ENCODE peak calls at places on chromosomes 7 and 10, in five cellular contexts. One of them, this sample, is unnamed.

GRCh38 chr7:43308913-43309789 is 196.7 kb downstream of the HECW1 start:
- DNase-seq in NCI-H1436 treated with DMSO at 0.1 percent for 48 hours: no peak
- DNase-seq in NCI-H1092 treated with DMSO at 0.1 percent for 48 hours: no peak
- DNase-seq in caudate nucleus: no peak
- DNase-seq in GM20000: peak; percentile 38
- DNase-seq in this sample: no peak

GRCh38 chr10:98858525-98858924 is 377.1 kb downstream of the HPSE2 start:
- DNase-seq in caudate nucleus: no peak
- DNase-seq in GM20000: no peak
- DNase-seq in NCI-H1092 treated with DMSO at 0.1 percent for 48 hours: no peak
- DNase-seq in NCI-H1436 treated with DMSO at 0.1 percent for 48 hours: no peak
- DNase-seq in this sample: no peak

GRCh38 chr7:40232242-40232929 is 97.6 kb downstream of the SUGCT start:
- DNase-seq in GM20000: peak; percentile 22
- DNase-seq in NCI-H1092 treated with DMSO at 0.1 percent for 48 hours: peak; percentile 23
- DNase-seq in caudate nucleus: no peak
- DNase-seq in NCI-H1436 treated with DMSO at 0.1 percent for 48 hours: no peak
- DNase-seq in this sample: peak; percentile 50

GRCh38 chr10:45809829-45810228 is 37.5 kb downstream of the AGAP4 start:
- DNase-seq in GM20000: no peak
- DNase-seq in caudate nucleus: no peak
- DNase-seq in NCI-H1092 treated with DMSO at 0.1 percent for 48 hours: no peak
- DNase-seq in NCI-H1436 treated with DMSO at 0.1 percent for 48 hours: no peak
- DNase-seq in this sample: no peak

GRCh38 chr7:34837826-34838225 is 179.8 kb downstream of the NPSR1 start:
- DNase-seq in caudate nucleus: no peak
- DNase-seq in GM20000: no peak
- DNase-seq in NCI-H1436 treated with DMSO at 0.1 percent for 48 hours: no peak
- DNase-seq in NCI-H1092 treated with DMSO at 0.1 percent for 48 hours: no peak
- DNase-seq in this sample: no peak

GRCh38 chr7:3981281-3981680 is 680.2 kb downstream of the SDK1 start:
- DNase-seq in caudate nucleus: no peak
- DNase-seq in NCI-H1092 treated with DMSO at 0.1 percent for 48 hours: no peak
- DNase-seq in NCI-H1436 treated with DMSO at 0.1 percent for 48 hours: no peak
- DNase-seq in GM20000: no peak
- DNase-seq in this sample: no peak

GRCh38 chr7:4709187-4709586 is 27.1 kb downstream of the FOXK1 start:
- DNase-seq in NCI-H1436 treated with DMSO at 0.1 percent for 48 hours: no peak
- DNase-seq in caudate nucleus: no peak
- DNase-seq in GM20000: no peak
- DNase-seq in NCI-H1092 treated with DMSO at 0.1 percent for 48 hours: no peak
- DNase-seq in this sample: no peak

GRCh38 chr10:72043016-72043834 is 45.1 kb downstream of the SPOCK2 start:
- DNase-seq in GM20000: no peak
- DNase-seq in NCI-H1436 treated with DMSO at 0.1 percent for 48 hours: no peak
- DNase-seq in NCI-H1092 treated with DMSO at 0.1 percent for 48 hours: no peak
- DNase-seq in caudate nucleus: no peak
- DNase-seq in this sample: no peak

GRCh38 chr10:79381804-79382221 is 34.5 kb downstream of the PPIF start:
- DNase-seq in NCI-H1092 treated with DMSO at 0.1 percent for 48 hours: no peak
- DNase-seq in caudate nucleus: no peak
- DNase-seq in GM20000: peak; percentile 6
- DNase-seq in NCI-H1436 treated with DMSO at 0.1 percent for 48 hours: no peak
- DNase-seq in this sample: no peak

GRCh38 chr7:138889566-138889965 is 91.6 kb upstream of the ATP6V0A4 start:
- DNase-seq in caudate nucleus: no peak
- DNase-seq in NCI-H1436 treated with DMSO at 0.1 percent for 48 hours: peak; percentile 75
- DNase-seq in NCI-H1092 treated with DMSO at 0.1 percent for 48 hours: peak; percentile 30
- DNase-seq in GM20000: no peak
- DNase-seq in this sample: peak; percentile 81

GRCh38 chr7:85529831-85530230 is 343.0 kb upstream of the SEMA3D start:
- DNase-seq in caudate nucleus: no peak
- DNase-seq in NCI-H1092 treated with DMSO at 0.1 percent for 48 hours: no peak
- DNase-seq in NCI-H1436 treated with DMSO at 0.1 percent for 48 hours: no peak
- DNase-seq in GM20000: no peak
- DNase-seq in this sample: no peak

GRCh38 chr7:131007439-131008330 is 273.7 kb upstream of the KLF14 start:
- DNase-seq in GM20000: peak; percentile 40
- DNase-seq in NCI-H1092 treated with DMSO at 0.1 percent for 48 hours: peak; percentile 78
- DNase-seq in NCI-H1436 treated with DMSO at 0.1 percent for 48 hours: no peak
- DNase-seq in caudate nucleus: no peak
- DNase-seq in this sample: peak; percentile 51

GRCh38 chr10:77456414-77456813 is 181.2 kb downstream of the KCNMA1 start:
- DNase-seq in GM20000: no peak
- DNase-seq in NCI-H1092 treated with DMSO at 0.1 percent for 48 hours: peak; percentile 80
- DNase-seq in NCI-H1436 treated with DMSO at 0.1 percent for 48 hours: no peak
- DNase-seq in caudate nucleus: no peak
- DNase-seq in this sample: no peak

GRCh38 chr7:292826-293225 is 2.9 kb downstream of the FOXL3 start:
- DNase-seq in NCI-H1092 treated with DMSO at 0.1 percent for 48 hours: no peak
- DNase-seq in caudate nucleus: no peak
- DNase-seq in GM20000: no peak
- DNase-seq in NCI-H1436 treated with DMSO at 0.1 percent for 48 hours: no peak
- DNase-seq in this sample: no peak

GRCh38 chr10:43125881-43126731 is 12.1 kb upstream of the CSGALNACT2 start:
- DNase-seq in caudate nucleus: no peak
- DNase-seq in NCI-H1436 treated with DMSO at 0.1 percent for 48 hours: no peak
- DNase-seq in GM20000: no peak
- DNase-seq in NCI-H1092 treated with DMSO at 0.1 percent for 48 hours: no peak
- DNase-seq in this sample: no peak

GRCh38 chr7:16989883-16990413 is 108.2 kb upstream of the AGR3 start:
- DNase-seq in caudate nucleus: peak; percentile 10
- DNase-seq in GM20000: no peak
- DNase-seq in NCI-H1092 treated with DMSO at 0.1 percent for 48 hours: peak; percentile 83
- DNase-seq in NCI-H1436 treated with DMSO at 0.1 percent for 48 hours: no peak
- DNase-seq in this sample: peak; percentile 90

GRCh38 chr7:156943091-156944041 is 6.1 kb upstream of the NOM1 start:
- DNase-seq in caudate nucleus: no peak
- DNase-seq in GM20000: no peak
- DNase-seq in NCI-H1436 treated with DMSO at 0.1 percent for 48 hours: no peak
- DNase-seq in NCI-H1092 treated with DMSO at 0.1 percent for 48 hours: no peak
- DNase-seq in this sample: no peak

GRCh38 chr10:119940487-119940886 is 48.0 kb downstream of the SEC23IP start:
- DNase-seq in GM20000: no peak
- DNase-seq in caudate nucleus: no peak
- DNase-seq in NCI-H1436 treated with DMSO at 0.1 percent for 48 hours: no peak
- DNase-seq in NCI-H1092 treated with DMSO at 0.1 percent for 48 hours: no peak
- DNase-seq in this sample: no peak

GRCh38 chr7:142328006-142328405 is 70.1 kb upstream of the PRSS58 start:
- DNase-seq in caudate nucleus: no peak
- DNase-seq in GM20000: no peak
- DNase-seq in NCI-H1092 treated with DMSO at 0.1 percent for 48 hours: no peak
- DNase-seq in NCI-H1436 treated with DMSO at 0.1 percent for 48 hours: no peak
- DNase-seq in this sample: no peak

GRCh38 chr7:102093599-102094001 is 193.1 kb upstream of the SH2B2 start:
- DNase-seq in NCI-H1436 treated with DMSO at 0.1 percent for 48 hours: no peak
- DNase-seq in GM20000: no peak
- DNase-seq in NCI-H1092 treated with DMSO at 0.1 percent for 48 hours: no peak
- DNase-seq in caudate nucleus: no peak
- DNase-seq in this sample: no peak

GRCh38 chr7:28065308-28065707 is 115.3 kb downstream of the JAZF1 start:
- DNase-seq in GM20000: no peak
- DNase-seq in caudate nucleus: no peak
- DNase-seq in NCI-H1092 treated with DMSO at 0.1 percent for 48 hours: no peak
- DNase-seq in NCI-H1436 treated with DMSO at 0.1 percent for 48 hours: no peak
- DNase-seq in this sample: no peak

GRCh38 chr7:17722798-17723197 is 217.5 kb downstream of the SNX13 start:
- DNase-seq in caudate nucleus: no peak
- DNase-seq in NCI-H1436 treated with DMSO at 0.1 percent for 48 hours: no peak
- DNase-seq in GM20000: no peak
- DNase-seq in NCI-H1092 treated with DMSO at 0.1 percent for 48 hours: no peak
- DNase-seq in this sample: no peak

GRCh38 chr7:81598951-81599350 is 170.9 kb downstream of the HGF start:
- DNase-seq in caudate nucleus: no peak
- DNase-seq in GM20000: no peak
- DNase-seq in NCI-H1092 treated with DMSO at 0.1 percent for 48 hours: no peak
- DNase-seq in NCI-H1436 treated with DMSO at 0.1 percent for 48 hours: no peak
- DNase-seq in this sample: no peak

GRCh38 chr7:80127412-80128150 is 7.0 kb upstream of the GNAI1 start:
- DNase-seq in GM20000: no peak
- DNase-seq in caudate nucleus: peak; percentile 21
- DNase-seq in NCI-H1092 treated with DMSO at 0.1 percent for 48 hours: peak; percentile 82
- DNase-seq in NCI-H1436 treated with DMSO at 0.1 percent for 48 hours: no peak
- DNase-seq in this sample: peak; percentile 38

GRCh38 chr7:147022056-147022455 is 905.5 kb downstream of the CNTNAP2 start:
- DNase-seq in NCI-H1436 treated with DMSO at 0.1 percent for 48 hours: no peak
- DNase-seq in GM20000: no peak
- DNase-seq in caudate nucleus: no peak
- DNase-seq in NCI-H1092 treated with DMSO at 0.1 percent for 48 hours: no peak
- DNase-seq in this sample: no peak

GRCh38 chr10:576130-576465 is 113.4 kb downstream of the DIP2C start:
- DNase-seq in caudate nucleus: no peak
- DNase-seq in NCI-H1092 treated with DMSO at 0.1 percent for 48 hours: no peak
- DNase-seq in GM20000: no peak
- DNase-seq in NCI-H1436 treated with DMSO at 0.1 percent for 48 hours: no peak
- DNase-seq in this sample: no peak

GRCh38 chr7:80675090-80675489 is 36.6 kb downstream of the CD36 start:
- DNase-seq in NCI-H1436 treated with DMSO at 0.1 percent for 48 hours: no peak
- DNase-seq in NCI-H1092 treated with DMSO at 0.1 percent for 48 hours: no peak
- DNase-seq in caudate nucleus: no peak
- DNase-seq in GM20000: no peak
- DNase-seq in this sample: no peak

GRCh38 chr7:143408686-143409551 is at the start of gene EPHA1:
- DNase-seq in GM20000: peak; percentile 68
- DNase-seq in NCI-H1436 treated with DMSO at 0.1 percent for 48 hours: no peak
- DNase-seq in NCI-H1092 treated with DMSO at 0.1 percent for 48 hours: no peak
- DNase-seq in caudate nucleus: no peak
- DNase-seq in this sample: peak; percentile 81

GRCh38 chr7:99943641-99944507 is 14.5 kb upstream of the GJC3 start:
- DNase-seq in NCI-H1436 treated with DMSO at 0.1 percent for 48 hours: no peak
- DNase-seq in GM20000: no peak
- DNase-seq in caudate nucleus: no peak
- DNase-seq in NCI-H1092 treated with DMSO at 0.1 percent for 48 hours: no peak
- DNase-seq in this sample: no peak

GRCh38 chr10:17237915-17238444 is 9.9 kb downstream of the VIM start:
- DNase-seq in NCI-H1092 treated with DMSO at 0.1 percent for 48 hours: no peak
- DNase-seq in NCI-H1436 treated with DMSO at 0.1 percent for 48 hours: no peak
- DNase-seq in caudate nucleus: no peak
- DNase-seq in GM20000: no peak
- DNase-seq in this sample: no peak

GRCh38 chr10:131000737-131001136 is 310.8 kb downstream of the TCERG1L start:
- DNase-seq in caudate nucleus: no peak
- DNase-seq in GM20000: no peak
- DNase-seq in NCI-H1436 treated with DMSO at 0.1 percent for 48 hours: no peak
- DNase-seq in NCI-H1092 treated with DMSO at 0.1 percent for 48 hours: no peak
- DNase-seq in this sample: no peak

GRCh38 chr7:101935521-101936141 is 118.2 kb downstream of the CUX1 start:
- DNase-seq in GM20000: no peak
- DNase-seq in caudate nucleus: no peak
- DNase-seq in NCI-H1092 treated with DMSO at 0.1 percent for 48 hours: no peak
- DNase-seq in NCI-H1436 treated with DMSO at 0.1 percent for 48 hours: no peak
- DNase-seq in this sample: no peak

GRCh38 chr7:134834689-134835462 is 55.4 kb downstream of the CALD1 start:
- DNase-seq in caudate nucleus: no peak
- DNase-seq in NCI-H1436 treated with DMSO at 0.1 percent for 48 hours: no peak
- DNase-seq in GM20000: no peak
- DNase-seq in NCI-H1092 treated with DMSO at 0.1 percent for 48 hours: no peak
- DNase-seq in this sample: no peak

GRCh38 chr10:101394522-101395133 is 40.7 kb downstream of the BTRC start:
- DNase-seq in NCI-H1092 treated with DMSO at 0.1 percent for 48 hours: no peak
- DNase-seq in NCI-H1436 treated with DMSO at 0.1 percent for 48 hours: no peak
- DNase-seq in GM20000: no peak
- DNase-seq in caudate nucleus: no peak
- DNase-seq in this sample: no peak

GRCh38 chr7:68892211-68892610 is 706.1 kb upstream of the AUTS2 start:
- DNase-seq in NCI-H1092 treated with DMSO at 0.1 percent for 48 hours: no peak
- DNase-seq in GM20000: no peak
- DNase-seq in NCI-H1436 treated with DMSO at 0.1 percent for 48 hours: no peak
- DNase-seq in caudate nucleus: no peak
- DNase-seq in this sample: no peak

GRCh38 chr7:70182516-70182915 is 584.2 kb downstream of the AUTS2 start:
- DNase-seq in NCI-H1092 treated with DMSO at 0.1 percent for 48 hours: no peak
- DNase-seq in NCI-H1436 treated with DMSO at 0.1 percent for 48 hours: no peak
- DNase-seq in caudate nucleus: no peak
- DNase-seq in GM20000: no peak
- DNase-seq in this sample: no peak

GRCh38 chr10:48845512-48845911 is 94.1 kb downstream of the LRRC18 start:
- DNase-seq in caudate nucleus: no peak
- DNase-seq in GM20000: no peak
- DNase-seq in NCI-H1092 treated with DMSO at 0.1 percent for 48 hours: no peak
- DNase-seq in NCI-H1436 treated with DMSO at 0.1 percent for 48 hours: no peak
- DNase-seq in this sample: no peak

This sample was measured in NCI-H1105 treated with DMSO at 0.1 percent for 48 hours.